ENCODE peak calls at places on chromosomes 4 and X, in ten cellular contexts. U is naive B cell; Q is HepG2; E is H54; G is NCI-H510A; I is midbrain; F is dorsolateral prefrontal cortex; R is CD8-positive, alpha-beta memory T cell; D is posterior cingulate gyrus; B is Panc1. M is an unnamed sample.

GRCh38 chr4:98448923-98449322 is 187.7 kb downstream of the RAP1GDS1 start:
- DNase-seq in U (no peak), Q (no peak), E (no peak), G (no peak), I (no peak), F (no peak), R (peak), D (no peak), B (no peak), M (no peak)

GRCh38 chr4:41136456-41136855 is 77.9 kb downstream of the APBB2 start:
- DNase-seq in U (no peak), Q (no peak), E (no peak), G (no peak), I (no peak), F (no peak), R (no peak), D (no peak), B (no peak), M (no peak)

GRCh38 chr4:76733380-76733779 is 164.6 kb downstream of the SOWAHB start:
- DNase-seq in U (no peak), Q (no peak), E (no peak), G (peak), I (no peak), F (no peak), R (no peak), D (no peak), B (no peak), M (no peak)

GRCh38 chrX:151098996-151099395 is 77.4 kb upstream of the GPR50 start:
- DNase-seq in U (no peak), Q (no peak), E (no peak), G (no peak), I (no peak), F (no peak), R (no peak), D (no peak), B (no peak), M (no peak)

GRCh38 chr4:148834804-148835598 is 392.8 kb upstream of the NR3C2 start:
- DNase-seq in U (peak), Q (no peak), E (peak), G (peak), I (peak), F (no peak), R (no peak), D (no peak), B (no peak), M (no peak)

GRCh38 chr4:133799916-133800315 is 401.7 kb downstream of the PABPC4L start:
- DNase-seq in U (no peak), Q (no peak), E (no peak), G (no peak), I (no peak), F (no peak), R (no peak), D (no peak), B (no peak), M (no peak)

GRCh38 chr4:43130228-43131021 is 237.9 kb downstream of the GRXCR1 start:
- DNase-seq in U (no peak), Q (no peak), E (no peak), G (no peak), I (no peak), F (no peak), R (no peak), D (no peak), B (no peak), M (no peak)

GRCh38 chr4:26206981-26207380 is 113.8 kb upstream of the RBPJ start:
- DNase-seq in U (no peak), Q (no peak), E (no peak), G (peak), I (no peak), F (no peak), R (no peak), D (no peak), B (no peak), M (no peak)

GRCh38 chr4:132180020-132180427 is 969.1 kb upstream of the PCDH10 start:
- DNase-seq in U (no peak), Q (no peak), E (peak), G (no peak), I (no peak), F (no peak), R (no peak), D (no peak), B (no peak), M (no peak)

GRCh38 chr4:141275834-141276233 is 55.1 kb downstream of the ZNF330 start:
- DNase-seq in U (no peak), Q (no peak), E (peak), G (no peak), I (no peak), F (no peak), R (no peak), D (no peak), B (no peak), M (no peak)

GRCh38 chr4:24063771-24064170 is 173.9 kb upstream of the PPARGC1A start:
- DNase-seq in U (no peak), Q (no peak), E (no peak), G (no peak), I (no peak), F (no peak), R (no peak), D (no peak), B (no peak), M (no peak)

GRCh38 chrX:67544281-67544680 is 460 bp downstream of the AR start:
- DNase-seq in U (no peak), Q (no peak), E (peak), G (no peak), I (no peak), F (no peak), R (no peak), D (no peak), B (no peak), M (no peak)

GRCh38 chrX:150405006-150405405 is 41.9 kb downstream of the MAMLD1 start:
- DNase-seq in U (no peak), Q (no peak), E (no peak), G (no peak), I (no peak), F (no peak), R (no peak), D (no peak), B (no peak), M (no peak)

GRCh38 chr4:184751585-184751956 is 17.7 kb upstream of the CENPU start:
- DNase-seq in U (no peak), Q (no peak), E (no peak), G (no peak), I (no peak), F (no peak), R (no peak), D (no peak), B (no peak), M (no peak)

GRCh38 chr4:131137196-131137595 is 2011.9 kb upstream of the PCDH10 start:
- DNase-seq in U (no peak), Q (no peak), E (no peak), G (no peak), I (no peak), F (no peak), R (no peak), D (no peak), B (no peak), M (no peak)

M was measured in hippocampal formation.